ENCODE peak calls at places on chromosomes 13 and 19, in four cellular contexts. K is GM12878, U is K562, T is IMR-90. O is an unnamed sample.
A peak's percentile ranks its signal among the peaks of the same experiment; 100 is the strongest.

GRCh38 chr13:46551410-46552301 is 1.3 kb upstream of the LRCH1 start:
- DNase-seq in K (no peak), U (peak; percentile 54), T (peak; percentile 75), O (no peak)

GRCh38 chr13:28313579-28313978 is 175.2 kb downstream of the PAN3 start:
- DNase-seq in K (no peak), U (no peak), T (peak; percentile 57), O (no peak)

GRCh38 chr19:29215322-29215845 is 2.4 kb upstream of the UQCRFS1 start:
- DNase-seq in K (no peak), U (no peak), T (no peak), O (no peak)

GRCh38 chr13:113598481-113598880 is 13.9 kb downstream of the TFDP1 start:
- DNase-seq in K (no peak), U (no peak), T (no peak), O (no peak)

GRCh38 chr13:34159946-34160345 is 342.0 kb downstream of the RFC3 start:
- DNase-seq in K (no peak), U (no peak), T (no peak), O (no peak)

GRCh38 chr19:3100747-3101730 is 6.9 kb downstream of the GNA11 start:
- DNase-seq in K (no peak), U (no peak), T (no peak), O (no peak)

GRCh38 chr19:17654993-17655392 is 33.2 kb downstream of the UNC13A start:
- DNase-seq in K (no peak), U (peak; percentile 40), T (no peak), O (peak; percentile 61)

GRCh38 chr13:59710416-59710815 is 453.3 kb downstream of the DIAPH3 start:
- DNase-seq in K (no peak), U (no peak), T (no peak), O (no peak)

GRCh38 chr19:10332158-10332964 is 968 bp downstream of the RAVER1 start:
- DNase-seq in K (no peak), U (no peak), T (no peak), O (no peak)

GRCh38 chr19:18750295-18750970 is 40.7 kb downstream of the COMP start:
- DNase-seq in K (no peak), U (no peak), T (no peak), O (no peak)

GRCh38 chr19:19459707-19460251 is 54.3 kb downstream of the GATAD2A start:
- DNase-seq in K (no peak), U (no peak), T (peak; percentile 87), O (no peak)

GRCh38 chr19:49570138-49570856 is 10.1 kb downstream of the NOSIP start:
- DNase-seq in K (no peak), U (peak; percentile 82), T (peak; percentile 84), O (no peak)

GRCh38 chr19:12757544-12758274 is 6.1 kb downstream of the BEST2 start:
- DNase-seq in K (no peak), U (peak; percentile 84), T (peak; percentile 61), O (peak; percentile 95)

GRCh38 chr19:38081547-38082255 is 142.3 kb downstream of the DPF1 start:
- DNase-seq in K (no peak), U (no peak), T (no peak), O (no peak)

GRCh38 chr19:18156841-18157464 is 4.0 kb downstream of the PIK3R2 start:
- DNase-seq in K (no peak), U (peak; percentile 96), T (peak; percentile 83), O (no peak)

GRCh38 chr13:30766234-30766633 is 30.9 kb downstream of the ALOX5AP start:
- DNase-seq in K (no peak), U (no peak), T (no peak), O (no peak)

GRCh38 chr13:30763786-30764440 is 28.6 kb downstream of the ALOX5AP start:
- DNase-seq in K (no peak), U (no peak), T (peak; percentile 39), O (no peak)

GRCh38 chr13:30762643-30763042 is 27.3 kb downstream of the ALOX5AP start:
- DNase-seq in K (no peak), U (no peak), T (peak; percentile 10), O (no peak)

DNA sequence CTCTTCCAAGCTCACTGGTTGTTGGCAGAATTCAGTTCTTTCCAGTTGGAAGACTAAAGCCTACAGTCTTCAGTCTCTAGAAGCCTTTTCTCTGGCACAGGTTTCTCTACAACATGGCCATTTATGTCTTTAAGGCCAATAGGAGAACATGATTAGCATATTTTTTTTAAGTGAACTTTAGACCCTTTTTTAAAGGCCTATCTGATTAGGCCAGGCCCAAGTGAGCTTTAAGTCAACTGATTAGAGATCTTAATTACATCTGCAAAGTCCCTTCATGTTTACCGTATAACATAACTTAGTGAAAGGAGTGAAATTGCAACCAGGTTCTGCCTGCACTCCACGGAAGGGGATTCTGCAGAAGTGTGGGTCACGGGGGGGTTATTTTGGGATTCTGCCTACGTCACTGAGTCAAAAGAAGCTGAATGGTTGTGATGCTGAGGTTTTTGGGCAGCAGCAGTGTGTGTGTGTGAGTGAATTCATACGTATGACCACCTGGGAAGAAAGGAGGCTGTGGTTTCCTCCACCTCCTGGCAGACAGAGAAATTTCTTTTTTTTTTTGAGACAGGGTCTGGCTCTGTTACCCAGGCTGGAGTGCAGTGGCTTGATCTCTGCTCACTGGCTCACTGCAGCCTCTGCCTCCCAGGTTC is 31.7 kb downstream of the ALOX5AP start:
- DNase-seq in K (peak; percentile 59), U (no peak), T (no peak), O (no peak)
- TF ChIP-seq CHD1 in K (no peak), U (no peak), T (no peak), O (no peak)

DNA sequence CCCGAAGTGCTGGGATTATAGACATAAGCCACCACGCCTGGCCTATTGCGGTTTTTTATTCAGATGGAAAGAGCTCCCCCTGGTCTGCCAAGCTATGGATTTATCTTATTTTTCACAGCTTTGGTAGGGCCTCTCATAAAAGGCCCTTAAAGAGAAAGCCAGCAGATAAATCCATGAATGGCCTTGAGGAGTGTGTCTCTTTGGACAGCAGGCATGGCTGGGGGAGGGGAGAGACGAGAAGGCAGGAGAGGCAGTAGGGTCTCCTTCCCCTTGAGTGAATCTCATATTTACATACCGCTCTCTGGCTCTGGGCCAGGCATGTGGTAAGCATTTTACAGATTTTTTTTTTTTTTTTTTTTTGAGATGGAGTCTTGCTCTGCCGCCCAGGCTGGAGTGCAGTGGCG is 25.2 kb downstream of the MARK4 start:
- DNase-seq in K (no peak), U (no peak), T (peak; percentile 29), O (no peak)
- TF ChIP-seq CHD1 in K (no peak), U (no peak), T (no peak), O (no peak)

GRCh38 chr13:96637039-96637438 is 357.2 kb downstream of the OXGR1 start:
- DNase-seq in K (no peak), U (no peak), T (no peak), O (no peak)

GRCh38 chr13:96632536-96633320 is 361.5 kb downstream of the OXGR1 start:
- DNase-seq in K (no peak), U (no peak), T (no peak), O (no peak)

DNA sequence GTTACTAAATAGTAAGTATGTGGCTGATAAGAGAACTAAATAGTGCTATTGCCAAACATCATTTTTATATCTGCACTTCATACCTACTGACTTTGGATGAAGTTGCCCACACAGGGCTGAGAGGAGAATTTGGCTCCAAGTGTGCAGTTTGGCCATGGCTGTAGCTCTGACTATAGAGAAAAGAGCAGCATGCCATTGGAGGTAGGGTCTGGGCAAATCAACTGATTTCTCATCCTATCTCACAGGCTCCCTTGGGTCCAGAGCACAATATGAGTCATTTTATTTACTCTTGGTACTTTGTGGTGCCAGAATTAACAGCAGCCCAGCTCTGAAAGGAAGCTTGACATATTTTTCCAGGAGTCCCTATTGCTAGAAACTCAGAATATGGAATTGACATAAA is 358.0 kb downstream of the OXGR1 start:
- DNase-seq in K (no peak), U (no peak), T (no peak), O (no peak)
- TF ChIP-seq CHD1 in K (no peak), U (no peak), T (no peak), O (no peak)

DNA sequence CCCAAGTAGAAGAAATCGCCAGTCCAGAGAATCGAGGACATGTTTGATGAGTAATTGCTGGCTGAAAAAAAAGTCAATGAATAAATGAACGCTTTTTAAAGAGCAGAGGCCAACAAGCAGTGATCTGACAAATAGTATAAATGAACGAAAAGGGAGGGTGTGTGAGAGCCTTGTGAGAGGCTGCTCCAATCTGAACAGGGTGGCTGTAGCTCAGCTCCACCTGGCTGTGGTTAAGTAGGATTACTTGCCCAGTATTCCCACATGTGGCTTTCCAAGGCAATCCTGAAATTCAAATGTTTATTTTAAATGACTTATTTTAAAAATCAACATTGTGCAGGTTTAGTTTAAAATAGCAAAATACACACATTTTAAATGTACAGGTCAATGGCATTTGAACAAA is 117.0 kb downstream of the TSHZ3 start:
- DNase-seq in K (no peak), U (no peak), T (peak; percentile 72), O (no peak)
- TF ChIP-seq CHD1 in K (no peak), U (no peak), T (no peak), O (no peak)

GRCh38 chr13:76928456-76928855 is 19.9 kb upstream of the ACOD1 start:
- DNase-seq in K (no peak), U (no peak), T (peak; percentile 3), O (no peak)
- TF ChIP-seq CHD1 in K (no peak), U (no peak), T (no peak), O (no peak)

GRCh38 chr19:23118400-23118799 is 1.6 kb downstream of the ZNF730 start:
- DNase-seq in K (no peak), U (no peak), T (no peak), O (peak; percentile 33)

DNA sequence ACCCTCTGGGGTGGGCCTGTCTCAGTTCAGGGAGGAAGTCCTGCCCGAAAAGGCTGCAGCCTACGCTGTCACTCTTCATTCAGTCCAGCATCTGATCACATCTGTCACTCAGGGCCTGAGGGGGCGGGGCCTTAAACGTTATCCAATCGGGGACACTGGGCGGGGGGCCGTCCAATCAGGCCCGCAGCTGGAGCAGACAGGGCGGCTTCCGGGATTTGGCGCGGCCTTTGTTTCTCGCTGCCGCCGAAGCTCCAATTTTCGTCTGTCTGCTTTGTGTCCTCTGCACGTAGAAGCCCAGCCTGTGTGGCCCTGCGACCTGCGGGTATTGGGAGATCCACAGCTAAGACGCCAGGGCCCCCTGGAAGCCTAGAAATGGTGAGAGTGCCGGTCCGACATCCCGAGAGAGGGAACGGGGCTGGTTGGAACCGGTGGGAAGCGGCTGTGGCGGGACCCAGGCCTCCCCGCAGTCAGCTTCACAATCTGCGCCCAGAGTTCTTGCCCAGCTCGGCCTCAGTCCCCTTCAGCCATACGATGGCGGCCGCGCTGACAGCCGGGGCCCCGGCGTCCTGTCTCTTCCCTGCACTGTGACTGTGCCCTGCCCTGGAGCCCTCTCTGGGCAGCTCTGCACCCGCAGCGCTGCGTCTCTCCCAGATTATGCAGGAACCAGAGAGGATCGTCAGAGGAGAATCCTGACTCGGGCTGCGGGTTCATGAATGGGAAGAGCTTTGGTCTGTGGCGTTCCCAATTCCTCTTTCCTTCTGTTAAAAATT is at the start of gene ZNF730:
- DNase-seq in K (peak; percentile 13), U (peak; percentile 51), T (peak; percentile 68), O (peak; percentile 91)
- TF ChIP-seq CHD1 in K (no peak), U (no peak), T (no peak), O (no peak)

DNA sequence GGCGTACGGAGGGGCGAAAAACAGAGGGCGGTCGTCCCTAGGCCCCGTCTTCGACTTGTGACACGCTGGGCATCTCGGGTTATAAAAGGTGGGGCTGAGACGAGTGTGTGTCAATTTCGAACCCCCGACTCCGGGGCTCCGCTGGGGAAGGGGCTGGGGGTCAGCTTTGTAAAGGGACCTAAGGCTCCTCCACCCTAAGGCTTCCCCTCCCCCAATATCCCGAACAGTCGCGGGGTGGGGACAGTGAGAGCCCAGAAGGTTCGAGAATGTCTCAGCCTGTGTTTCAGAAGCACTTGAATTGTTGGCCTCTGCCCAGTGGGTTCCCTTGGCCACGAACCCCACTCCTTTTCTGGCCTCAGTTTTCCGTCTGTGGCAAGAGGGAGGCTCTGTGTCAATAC is 450 bp downstream of the SELENOW start:
- DNase-seq in K (no peak), U (peak; percentile 49), T (no peak), O (no peak)
- TF ChIP-seq CHD1 in K (no peak), U (no peak), T (no peak), O (no peak)